ENCODE peak calls at places on chromosomes 13 and 19, in seven cellular contexts. One of them, this sample, is unnamed.

GRCh38 chr19:56119585-56119978 is 1.5 kb downstream of the ZNF787 start:
- DNase-seq in fibroblast of mammary gland: peak; percentile 61
- DNase-seq in CD4-positive, alpha-beta T cell: no peak
- DNase-seq in colonic mucosa: peak; percentile 81
- DNase-seq in hepatocyte: peak; percentile 73
- DNase-seq in adrenal gland: peak; percentile 85
- DNase-seq in esophagus squamous epithelium: no peak
- DNase-seq in this sample: no peak

GRCh38 chr13:100040196-100040595 is 48.7 kb upstream of the PCCA start:
- DNase-seq in fibroblast of mammary gland: no peak
- DNase-seq in CD4-positive, alpha-beta T cell: no peak
- DNase-seq in colonic mucosa: no peak
- DNase-seq in hepatocyte: no peak
- DNase-seq in adrenal gland: no peak
- DNase-seq in esophagus squamous epithelium: no peak
- DNase-seq in this sample: no peak

GRCh38 chr19:38596057-38596981 is 21.4 kb downstream of the MAP4K1 start:
- DNase-seq in fibroblast of mammary gland: no peak
- DNase-seq in CD4-positive, alpha-beta T cell: peak; percentile 11
- DNase-seq in colonic mucosa: peak; percentile 74
- DNase-seq in hepatocyte: peak; percentile 77
- DNase-seq in adrenal gland: peak; percentile 50
- DNase-seq in esophagus squamous epithelium: no peak
- DNase-seq in this sample: no peak

GRCh38 chr13:40874138-40874776 is 84.8 kb downstream of the SLC25A15 start:
- DNase-seq in fibroblast of mammary gland: peak; percentile 5
- DNase-seq in CD4-positive, alpha-beta T cell: no peak
- DNase-seq in colonic mucosa: no peak
- DNase-seq in hepatocyte: no peak
- DNase-seq in adrenal gland: no peak
- DNase-seq in esophagus squamous epithelium: no peak
- DNase-seq in this sample: no peak

GRCh38 chr13:25570185-25570584 is 198.4 kb downstream of the ATP8A2 start:
- DNase-seq in fibroblast of mammary gland: no peak
- DNase-seq in CD4-positive, alpha-beta T cell: no peak
- DNase-seq in colonic mucosa: no peak
- DNase-seq in hepatocyte: no peak
- DNase-seq in adrenal gland: no peak
- DNase-seq in esophagus squamous epithelium: no peak
- DNase-seq in this sample: no peak

GRCh38 chr13:29457299-29457698 is 138.2 kb downstream of the SLC7A1 start:
- DNase-seq in fibroblast of mammary gland: peak; percentile 88
- DNase-seq in CD4-positive, alpha-beta T cell: no peak
- DNase-seq in colonic mucosa: no peak
- DNase-seq in hepatocyte: no peak
- DNase-seq in adrenal gland: no peak
- DNase-seq in esophagus squamous epithelium: no peak
- DNase-seq in this sample: no peak

GRCh38 chr19:35363001-35363590 is 4.8 kb downstream of the FFAR3 start:
- DNase-seq in fibroblast of mammary gland: no peak
- DNase-seq in CD4-positive, alpha-beta T cell: no peak
- DNase-seq in colonic mucosa: no peak
- DNase-seq in hepatocyte: no peak
- DNase-seq in adrenal gland: no peak
- DNase-seq in esophagus squamous epithelium: no peak
- DNase-seq in this sample: no peak

GRCh38 chr13:71785361-71785760 is 81.6 kb downstream of the DACH1 start:
- DNase-seq in fibroblast of mammary gland: no peak
- DNase-seq in CD4-positive, alpha-beta T cell: no peak
- DNase-seq in colonic mucosa: no peak
- DNase-seq in hepatocyte: no peak
- DNase-seq in adrenal gland: no peak
- DNase-seq in esophagus squamous epithelium: no peak
- DNase-seq in this sample: no peak

GRCh38 chr19:43901395-43902390 is 33.4 kb downstream of the ZNF45 start:
- DNase-seq in fibroblast of mammary gland: peak; percentile 89
- DNase-seq in CD4-positive, alpha-beta T cell: peak; percentile 51
- DNase-seq in colonic mucosa: peak; percentile 91
- DNase-seq in hepatocyte: peak; percentile 88
- DNase-seq in adrenal gland: peak; percentile 77
- DNase-seq in esophagus squamous epithelium: peak; percentile 4
- DNase-seq in this sample: peak; percentile 87

GRCh38 chr13:43785681-43786471 is 896 bp downstream of the ENOX1 start:
- DNase-seq in fibroblast of mammary gland: peak; percentile 78
- DNase-seq in CD4-positive, alpha-beta T cell: no peak
- DNase-seq in colonic mucosa: peak; percentile 71
- DNase-seq in hepatocyte: peak; percentile 77
- DNase-seq in adrenal gland: peak; percentile 73
- DNase-seq in esophagus squamous epithelium: no peak
- DNase-seq in this sample: peak; percentile 96

GRCh38 chr19:41816761-41817160 is 20.4 kb downstream of the CEACAM3 start:
- DNase-seq in fibroblast of mammary gland: no peak
- DNase-seq in CD4-positive, alpha-beta T cell: no peak
- DNase-seq in colonic mucosa: no peak
- DNase-seq in hepatocyte: no peak
- DNase-seq in adrenal gland: no peak
- DNase-seq in esophagus squamous epithelium: no peak
- DNase-seq in this sample: no peak

GRCh38 chr19:19460761-19461265 is 54.5 kb downstream of the TSSK6 start:
- DNase-seq in fibroblast of mammary gland: peak; percentile 32
- DNase-seq in CD4-positive, alpha-beta T cell: peak; percentile 56
- DNase-seq in colonic mucosa: peak; percentile 48
- DNase-seq in hepatocyte: no peak
- DNase-seq in adrenal gland: peak; percentile 39
- DNase-seq in esophagus squamous epithelium: no peak
- DNase-seq in this sample: peak; percentile 87

GRCh38 chr13:30804474-30804873 is 69.1 kb downstream of the ALOX5AP start:
- DNase-seq in fibroblast of mammary gland: no peak
- DNase-seq in CD4-positive, alpha-beta T cell: no peak
- DNase-seq in colonic mucosa: no peak
- DNase-seq in hepatocyte: no peak
- DNase-seq in adrenal gland: no peak
- DNase-seq in esophagus squamous epithelium: no peak
- DNase-seq in this sample: peak; percentile 40

GRCh38 chr13:98664047-98664446 is 87.1 kb upstream of the STK24 start:
- DNase-seq in fibroblast of mammary gland: peak; percentile 89
- DNase-seq in CD4-positive, alpha-beta T cell: no peak
- DNase-seq in colonic mucosa: no peak
- DNase-seq in hepatocyte: no peak
- DNase-seq in adrenal gland: peak; percentile 33
- DNase-seq in esophagus squamous epithelium: no peak
- DNase-seq in this sample: no peak

GRCh38 chr13:113669231-113669870 is 2.3 kb downstream of the GRK1 start:
- DNase-seq in fibroblast of mammary gland: no peak
- DNase-seq in CD4-positive, alpha-beta T cell: no peak
- DNase-seq in colonic mucosa: no peak
- DNase-seq in hepatocyte: no peak
- DNase-seq in adrenal gland: no peak
- DNase-seq in esophagus squamous epithelium: no peak
- DNase-seq in this sample: peak; percentile 55

GRCh38 chr13:41503386-41503785 is 46.0 kb downstream of the RGCC start:
- DNase-seq in fibroblast of mammary gland: no peak
- DNase-seq in CD4-positive, alpha-beta T cell: no peak
- DNase-seq in colonic mucosa: no peak
- DNase-seq in hepatocyte: no peak
- DNase-seq in adrenal gland: no peak
- DNase-seq in esophagus squamous epithelium: no peak
- DNase-seq in this sample: no peak

GRCh38 chr13:21481359-21481758 is 22.3 kb upstream of the ZDHHC20 start:
- DNase-seq in fibroblast of mammary gland: no peak
- DNase-seq in CD4-positive, alpha-beta T cell: no peak
- DNase-seq in colonic mucosa: no peak
- DNase-seq in hepatocyte: no peak
- DNase-seq in adrenal gland: no peak
- DNase-seq in esophagus squamous epithelium: no peak
- DNase-seq in this sample: no peak

GRCh38 chr19:51524661-51525264 is 6.7 kb downstream of the SIGLEC6 start:
- DNase-seq in fibroblast of mammary gland: no peak
- DNase-seq in CD4-positive, alpha-beta T cell: no peak
- DNase-seq in colonic mucosa: no peak
- DNase-seq in hepatocyte: no peak
- DNase-seq in adrenal gland: no peak
- DNase-seq in esophagus squamous epithelium: no peak
- DNase-seq in this sample: no peak

GRCh38 chr13:113724780-113725315 is 34.2 kb upstream of the TMEM255B start:
- DNase-seq in fibroblast of mammary gland: peak; percentile 48
- DNase-seq in CD4-positive, alpha-beta T cell: peak; percentile 88
- DNase-seq in colonic mucosa: peak; percentile 82
- DNase-seq in hepatocyte: peak; percentile 89
- DNase-seq in adrenal gland: peak; percentile 73
- DNase-seq in esophagus squamous epithelium: peak; percentile 31
- DNase-seq in this sample: peak; percentile 79

GRCh38 chr13:40562975-40563349 is 103.5 kb downstream of the FOXO1 start:
- DNase-seq in fibroblast of mammary gland: no peak
- DNase-seq in CD4-positive, alpha-beta T cell: no peak
- DNase-seq in colonic mucosa: no peak
- DNase-seq in hepatocyte: no peak
- DNase-seq in adrenal gland: no peak
- DNase-seq in esophagus squamous epithelium: no peak
- DNase-seq in this sample: no peak

GRCh38 chr19:811511-812048 is 10.2 kb downstream of the PLPPR3 start:
- DNase-seq in fibroblast of mammary gland: no peak
- DNase-seq in CD4-positive, alpha-beta T cell: no peak
- DNase-seq in colonic mucosa: no peak
- DNase-seq in hepatocyte: no peak
- DNase-seq in adrenal gland: no peak
- DNase-seq in esophagus squamous epithelium: no peak
- DNase-seq in this sample: no peak

GRCh38 chr19:56946164-56946563 is 105.6 kb upstream of the PEG3 start:
- DNase-seq in fibroblast of mammary gland: no peak
- DNase-seq in CD4-positive, alpha-beta T cell: no peak
- DNase-seq in colonic mucosa: no peak
- DNase-seq in hepatocyte: no peak
- DNase-seq in adrenal gland: peak; percentile 64
- DNase-seq in esophagus squamous epithelium: no peak
- DNase-seq in this sample: no peak

GRCh38 chr13:66691149-66691548 is 539.0 kb downstream of the PCDH9 start:
- DNase-seq in fibroblast of mammary gland: no peak
- DNase-seq in CD4-positive, alpha-beta T cell: no peak
- DNase-seq in colonic mucosa: no peak
- DNase-seq in hepatocyte: no peak
- DNase-seq in adrenal gland: no peak
- DNase-seq in esophagus squamous epithelium: no peak
- DNase-seq in this sample: no peak

GRCh38 chr13:109649713-109650112 is 136.7 kb downstream of the IRS2 start:
- DNase-seq in fibroblast of mammary gland: no peak
- DNase-seq in CD4-positive, alpha-beta T cell: no peak
- DNase-seq in colonic mucosa: no peak
- DNase-seq in hepatocyte: no peak
- DNase-seq in adrenal gland: no peak
- DNase-seq in esophagus squamous epithelium: no peak
- DNase-seq in this sample: no peak

GRCh38 chr13:80924596-80924995 is 583.7 kb upstream of the SPRY2 start:
- DNase-seq in fibroblast of mammary gland: peak; percentile 66
- DNase-seq in CD4-positive, alpha-beta T cell: no peak
- DNase-seq in colonic mucosa: no peak
- DNase-seq in hepatocyte: no peak
- DNase-seq in adrenal gland: peak; percentile 11
- DNase-seq in esophagus squamous epithelium: no peak
- DNase-seq in this sample: no peak

GRCh38 chr19:23991170-23991569 is 76.5 kb downstream of the ZNF726 start:
- DNase-seq in fibroblast of mammary gland: no peak
- DNase-seq in CD4-positive, alpha-beta T cell: no peak
- DNase-seq in colonic mucosa: no peak
- DNase-seq in hepatocyte: peak; percentile 11
- DNase-seq in adrenal gland: peak; percentile 22
- DNase-seq in esophagus squamous epithelium: no peak
- DNase-seq in this sample: no peak

GRCh38 chr13:39102981-39103490 is 64.8 kb downstream of the NHLRC3 start:
- DNase-seq in fibroblast of mammary gland: no peak
- DNase-seq in CD4-positive, alpha-beta T cell: no peak
- DNase-seq in colonic mucosa: no peak
- DNase-seq in hepatocyte: no peak
- DNase-seq in adrenal gland: no peak
- DNase-seq in esophagus squamous epithelium: no peak
- DNase-seq in this sample: no peak

GRCh38 chr19:53019684-53020083 is 6.0 kb downstream of the ERVV-1 start:
- DNase-seq in fibroblast of mammary gland: no peak
- DNase-seq in CD4-positive, alpha-beta T cell: no peak
- DNase-seq in colonic mucosa: peak; percentile 27
- DNase-seq in hepatocyte: no peak
- DNase-seq in adrenal gland: no peak
- DNase-seq in esophagus squamous epithelium: no peak
- DNase-seq in this sample: no peak
- TF ChIP-seq CTCF in fibroblast of mammary gland: no peak
- TF ChIP-seq CTCF in CD4-positive, alpha-beta T cell: no peak
- TF ChIP-seq CTCF in colonic mucosa: no peak
- TF ChIP-seq CTCF in hepatocyte: no peak
- TF ChIP-seq CTCF in adrenal gland: peak; percentile 2
- TF ChIP-seq CTCF in esophagus squamous epithelium: no peak
- TF ChIP-seq CTCF in this sample: no peak

DNA sequence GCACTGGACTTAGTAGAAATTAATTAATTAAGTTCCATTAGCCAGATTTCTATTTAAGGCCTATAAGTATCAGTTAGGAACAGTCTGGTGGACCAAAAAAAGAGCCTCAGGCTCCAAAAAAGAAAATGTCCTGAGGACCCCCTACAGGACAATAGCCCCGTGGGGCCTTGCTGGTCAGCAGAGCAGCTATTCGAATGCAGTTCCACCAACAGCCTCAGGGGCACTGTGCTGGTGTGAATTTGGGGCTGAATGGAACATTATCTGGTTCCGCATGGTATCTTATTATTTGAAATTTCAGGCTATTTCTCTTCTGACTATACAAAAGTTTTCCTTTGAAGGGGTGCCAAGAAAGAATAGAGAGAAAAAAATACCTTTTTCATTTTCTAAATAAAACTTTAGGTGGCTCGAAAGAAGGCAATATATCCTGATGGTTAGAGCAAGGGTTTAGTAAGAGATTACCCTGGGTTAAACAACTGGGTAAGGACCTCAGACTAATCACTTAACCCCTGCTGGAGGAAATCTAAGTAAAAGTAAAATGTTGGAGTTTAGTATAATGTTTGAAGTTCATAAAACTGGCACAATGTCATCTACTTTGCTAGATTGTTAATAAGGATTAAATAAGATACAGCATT is 147.2 kb downstream of the MIPEP start:
- DNase-seq in fibroblast of mammary gland: peak; percentile 15
- DNase-seq in CD4-positive, alpha-beta T cell: no peak
- DNase-seq in colonic mucosa: no peak
- DNase-seq in hepatocyte: no peak
- DNase-seq in adrenal gland: no peak
- DNase-seq in esophagus squamous epithelium: no peak
- DNase-seq in this sample: no peak
- TF ChIP-seq CTCF in fibroblast of mammary gland: peak; percentile 48
- TF ChIP-seq CTCF in CD4-positive, alpha-beta T cell: peak; percentile 21
- TF ChIP-seq CTCF in colonic mucosa: no peak
- TF ChIP-seq CTCF in hepatocyte: peak; percentile 22
- TF ChIP-seq CTCF in adrenal gland: peak; percentile 39
- TF ChIP-seq CTCF in esophagus squamous epithelium: peak; percentile 25
- TF ChIP-seq CTCF in this sample: no peak

GRCh38 chr13:24540236-24541126 is 27.9 kb upstream of the PARP4 start:
- DNase-seq in fibroblast of mammary gland: peak; percentile 5
- DNase-seq in CD4-positive, alpha-beta T cell: no peak
- DNase-seq in colonic mucosa: peak; percentile 22
- DNase-seq in hepatocyte: peak; percentile 14
- DNase-seq in adrenal gland: no peak
- DNase-seq in esophagus squamous epithelium: no peak
- DNase-seq in this sample: no peak
- TF ChIP-seq CTCF in fibroblast of mammary gland: peak; percentile 17
- TF ChIP-seq CTCF in CD4-positive, alpha-beta T cell: no peak
- TF ChIP-seq CTCF in colonic mucosa: no peak
- TF ChIP-seq CTCF in hepatocyte: peak; percentile 23
- TF ChIP-seq CTCF in adrenal gland: peak; percentile 30
- TF ChIP-seq CTCF in esophagus squamous epithelium: no peak
- TF ChIP-seq CTCF in this sample: no peak

GRCh38 chr13:104773775-104774174 is 1707.6 kb upstream of the SLC10A2 start:
- DNase-seq in fibroblast of mammary gland: peak; percentile 54
- DNase-seq in CD4-positive, alpha-beta T cell: no peak
- DNase-seq in colonic mucosa: no peak
- DNase-seq in hepatocyte: peak; percentile 69
- DNase-seq in adrenal gland: no peak
- DNase-seq in esophagus squamous epithelium: no peak
- DNase-seq in this sample: no peak
- TF ChIP-seq CTCF in fibroblast of mammary gland: peak; percentile 65
- TF ChIP-seq CTCF in CD4-positive, alpha-beta T cell: peak; percentile 57
- TF ChIP-seq CTCF in colonic mucosa: peak; percentile 35
- TF ChIP-seq CTCF in hepatocyte: peak; percentile 55
- TF ChIP-seq CTCF in adrenal gland: peak; percentile 43
- TF ChIP-seq CTCF in esophagus squamous epithelium: peak; percentile 35
- TF ChIP-seq CTCF in this sample: no peak